ENCODE peak calls at places on chromosomes 7 and 10, in four cellular contexts. V is mesendoderm, A is HEK293T, F is GM12891. R is an unnamed sample.
A peak's percentile ranks its signal among the peaks of the same experiment; 100 is the strongest.

GRCh38 chr10:117342638-117343037 is 32.6 kb downstream of the PDZD8 start:
- DNase-seq in A (no peak), V (no peak), F (no peak), R (no peak)

GRCh38 chr7:142811154-142811737 is 40.5 kb downstream of the PRSS2 start:
- DNase-seq in F (no peak), V (peak; percentile 90), A (peak; percentile 55), R (peak; percentile 55)

GRCh38 chr7:76236226-76236625 is 34.5 kb downstream of the SRRM3 start:
- DNase-seq in V (no peak), A (no peak), F (no peak), R (no peak)

GRCh38 chr10:132186488-132187413 is at the start of gene DPYSL4:
- DNase-seq in V (no peak), F (no peak), A (peak; percentile 97), R (no peak)

GRCh38 chr10:26556756-26557640 is 118.9 kb downstream of the APBB1IP start:
- DNase-seq in V (peak; percentile 67), A (peak; percentile 65), F (peak; percentile 39), R (peak; percentile 72)

GRCh38 chr10:44864042-44864436 is 47.1 kb upstream of the TMEM72 start:
- DNase-seq in A (no peak), F (no peak), V (peak; percentile 62), R (peak; percentile 79)

GRCh38 chr7:100803398-100804161 is 23.7 kb downstream of the EPHB4 start:
- DNase-seq in F (peak; percentile 94), V (peak; percentile 83), A (peak; percentile 39), R (peak; percentile 96)

GRCh38 chr7:95758187-95758586 is 14.2 kb upstream of the DYNC1I1 start:
- DNase-seq in A (peak; percentile 37), V (no peak), F (no peak), R (no peak)

GRCh38 chr10:71176661-71177060 is 35.7 kb upstream of the UNC5B start:
- DNase-seq in V (peak; percentile 92), A (no peak), F (no peak), R (peak; percentile 82)

GRCh38 chr7:12968836-12969422 is 281.5 kb downstream of the ARL4A start:
- DNase-seq in F (no peak), V (no peak), A (no peak), R (no peak)

GRCh38 chr7:7251742-7252141 is 69.4 kb downstream of the C1GALT1 start:
- DNase-seq in F (no peak), A (no peak), V (no peak), R (no peak)